ENCODE peak calls at places on chromosomes 11 and 22, in eight cellular contexts. Y, K, E, W, L, O, D and M are unnamed samples.

GRCh38 chr22:37284807-37285355 is 2.6 kb downstream of the CYTH4 start:
- DNase-seq in K (no peak), W (no peak), O (no peak), E (no peak), L (no peak), D (no peak), Y (peak), M (no peak)

GRCh38 chr11:3153291-3153861 is 11.7 kb downstream of the OSBPL5 start:
- DNase-seq in Y (no peak), O (no peak), L (no peak), D (no peak), W (no peak), E (no peak), K (peak), M (no peak)

GRCh38 chr22:47247609-47248240 is 485.3 kb downstream of the TBC1D22A start:
- DNase-seq in W (no peak), K (no peak), L (no peak), O (no peak), Y (peak), E (no peak), D (no peak), M (no peak)

GRCh38 chr11:20093775-20094174 is 66.5 kb downstream of the DBX1 start:
- DNase-seq in D (no peak), L (no peak), W (no peak), O (no peak), K (peak), E (no peak), Y (no peak), M (no peak)

GRCh38 chr22:22759889-22760546 is 115.6 kb downstream of the GGTLC2 start:
- DNase-seq in E (no peak), Y (no peak), L (no peak), K (no peak), W (no peak), D (no peak), O (no peak), M (no peak)

GRCh38 chr22:31475778-31476177 is 13.9 kb downstream of the EIF4ENIF1 start:
- DNase-seq in Y (no peak), O (no peak), K (no peak), W (no peak), D (no peak), E (no peak), L (no peak), M (no peak)

GRCh38 chr22:20647586-20648305 is 126.2 kb upstream of the SERPIND1 start:
- DNase-seq in E (no peak), D (no peak), K (no peak), Y (no peak), L (no peak), O (no peak), W (peak), M (no peak)

GRCh38 chr11:29100967-29101366 is 915.9 kb downstream of the KCNA4 start:
- DNase-seq in O (no peak), W (no peak), D (no peak), K (no peak), L (no peak), E (no peak), Y (no peak), M (no peak)

GRCh38 chr11:15770798-15771414 is 585.4 kb downstream of the SOX6 start:
- DNase-seq in D (peak), O (peak), K (peak), Y (no peak), W (peak), E (peak), L (peak), M (no peak)

GRCh38 chr11:1041936-1042608 is 5.6 kb upstream of the MUC6 start:
- DNase-seq in K (no peak), E (peak), D (no peak), W (no peak), O (no peak), Y (no peak), L (no peak), M (no peak)

GRCh38 chr11:66012946-66013761 is 1.3 kb downstream of the CST6 start:
- DNase-seq in O (no peak), Y (no peak), W (no peak), L (no peak), D (no peak), E (no peak), K (no peak), M (no peak)

GRCh38 chr11:2480874-2481220 is 36.0 kb downstream of the KCNQ1 start:
- DNase-seq in D (no peak), L (no peak), W (no peak), Y (no peak), K (no peak), O (no peak), E (no peak), M (no peak)